ENCODE peak calls at places on chromosomes 16 and 17, in nine cellular contexts. T is dorsolateral prefrontal cortex; L is CD8-positive, alpha-beta memory T cell; P is stimulated activated CD4-positive, alpha-beta T cell treated with anti-CD3 and anti-CD28 coated beads, TNF-alpha, amount 100 ng/mL, for 1 hour; C is lower lobe of right lung; H is effector memory CD4-positive, alpha-beta T cell; U is type B pancreatic cell; G is left lung; V is endodermal cell. K is an unnamed sample.

GRCh38 chr16:30458561-30459394 is 13.1 kb upstream of the SEPHS2 start:
- DNase-seq in P (peak), H (peak), T (no peak), C (peak), L (peak), U (no peak), G (peak), V (no peak), K (peak)

GRCh38 chr16:15847621-15848175 is 9.1 kb downstream of the MYH11 start:
- DNase-seq in L (no peak), H (no peak), T (no peak), U (no peak), C (no peak), G (no peak), V (no peak), P (no peak), K (no peak)

GRCh38 chr17:2011421-2012371 is 13.4 kb downstream of the RTN4RL1 start:
- DNase-seq in H (no peak), U (no peak), G (no peak), L (no peak), T (no peak), C (peak), P (no peak), V (peak), K (no peak)

GRCh38 chr16:31455601-31456314 is 3.5 kb upstream of the ARMC5 start:
- DNase-seq in T (no peak), U (no peak), P (no peak), V (peak), L (no peak), C (no peak), H (no peak), G (no peak), K (no peak)

GRCh38 chr17:13106171-13106570 is 88.3 kb upstream of the ELAC2 start:
- DNase-seq in V (no peak), U (no peak), P (no peak), T (no peak), C (no peak), H (no peak), L (no peak), G (no peak), K (no peak)

GRCh38 chr17:55466671-55467070 is 44.6 kb downstream of the SMIM36 start:
- DNase-seq in T (no peak), P (no peak), H (no peak), G (no peak), C (no peak), V (peak), U (no peak), L (no peak), K (no peak)

GRCh38 chr16:88628512-88628974 is 9.8 kb upstream of the IL17C start:
- DNase-seq in V (peak), H (no peak), T (no peak), C (no peak), L (no peak), U (no peak), G (no peak), P (no peak), K (no peak)

GRCh38 chr16:80656731-80657150 is 115.9 kb downstream of the DYNLRB2 start:
- DNase-seq in G (no peak), C (no peak), U (no peak), P (no peak), L (no peak), T (no peak), V (no peak), H (no peak), K (no peak)

GRCh38 chr16:14057878-14058382 is 13.2 kb upstream of the MRTFB start:
- DNase-seq in P (no peak), C (no peak), T (peak), V (no peak), H (no peak), G (no peak), L (no peak), U (no peak), K (no peak)

GRCh38 chr16:11914759-11915643 is 755 bp downstream of the GSPT1 start:
- DNase-seq in C (peak), L (peak), P (no peak), G (peak), T (peak), U (peak), V (peak), H (peak), K (no peak)

K was measured in hippocampal formation.